ENCODE peak calls at places on chromosome 9, in ten cellular contexts. D is adrenal gland, J is tibial nerve, M is left lung, X is IMR-90, L is neural progenitor cell, P is right lobe of liver, C is PC-3, Y is breast epithelium, F is kidney. O is an unnamed sample.

GRCh38 chr9:134321957-134322741 is 4.1 kb upstream of the RXRA start:
- DNase-seq in X (no peak), D (peak), F (peak), C (no peak), Y (no peak), J (no peak), M (peak), P (peak), L (no peak), O (no peak)

GRCh38 chr9:132733133-132733815 is 63.0 kb downstream of the GTF3C4 start:
- DNase-seq in C (no peak), M (no peak), P (no peak), X (no peak), J (peak), D (no peak), F (no peak), Y (no peak), L (no peak), O (no peak)

GRCh38 chr9:108478431-108478837 is 377.4 kb downstream of the ACTL7B start:
- DNase-seq in J (peak), P (no peak), F (no peak), D (peak), X (peak), Y (no peak), C (peak), M (no peak), L (no peak), O (no peak)

GRCh38 chr9:89185980-89186379 is 7.4 kb upstream of the SHC3 start:
- DNase-seq in C (peak), M (no peak), F (no peak), P (no peak), J (no peak), X (peak), D (peak), L (peak), Y (no peak), O (no peak)

GRCh38 chr9:93900971-93901861 is 53.9 kb downstream of the BARX1 start:
- DNase-seq in Y (no peak), X (no peak), M (peak), C (no peak), J (no peak), P (no peak), D (no peak), F (no peak), L (no peak), O (no peak)

GRCh38 chr9:110030632-110031031 is 177.3 kb downstream of the C9orf152 start:
- DNase-seq in X (peak), Y (no peak), P (no peak), J (no peak), L (no peak), C (no peak), F (no peak), M (no peak), D (no peak), O (no peak)

GRCh38 chr9:13388157-13388556 is 108.7 kb upstream of the MPDZ start:
- DNase-seq in M (no peak), C (peak), L (no peak), P (no peak), D (peak), F (no peak), Y (no peak), X (no peak), J (no peak), O (no peak)

GRCh38 chr9:105244996-105245719 is 707 bp downstream of the SLC44A1 start:
- DNase-seq in J (no peak), Y (peak), X (no peak), C (peak), F (peak), D (peak), M (peak), P (peak), L (peak), O (peak)

GRCh38 chr9:116285320-116285719 is 131.7 kb downstream of the PAPPA start:
- DNase-seq in L (peak), X (no peak), C (no peak), J (no peak), P (no peak), Y (no peak), M (no peak), D (no peak), F (no peak), O (no peak)

GRCh38 chr9:19371942-19372341 is 8.1 kb downstream of the RPS6 start:
- DNase-seq in F (no peak), D (no peak), M (no peak), C (peak), Y (no peak), L (no peak), P (no peak), X (no peak), J (no peak), O (no peak)

GRCh38 chr9:129071526-129072131 is 9.3 kb upstream of the DOLPP1 start:
- DNase-seq in D (no peak), F (no peak), X (no peak), P (no peak), Y (no peak), J (no peak), L (peak), M (no peak), C (no peak), O (no peak)

GRCh38 chr9:4297151-4297794 is 2.6 kb downstream of the GLIS3 start:
- DNase-seq in F (peak), M (peak), D (peak), P (peak), Y (peak), J (peak), X (peak), L (peak), C (peak), O (peak)

GRCh38 chr9:76866689-76867088 is 39.2 kb downstream of the PRUNE2 start:
- DNase-seq in C (peak), L (no peak), J (no peak), Y (no peak), D (no peak), P (no peak), F (no peak), M (no peak), X (peak), O (no peak)

GRCh38 chr9:100714372-100715099 is 136.7 kb downstream of the CAVIN4 start:
- DNase-seq in X (peak), F (no peak), Y (peak), L (peak), P (peak), J (peak), M (no peak), D (peak), C (peak), O (peak)

GRCh38 chr9:33220681-33221567 is 19.0 kb upstream of the SPINK4 start:
- DNase-seq in D (peak), P (peak), M (peak), J (no peak), F (no peak), L (no peak), C (no peak), Y (no peak), X (no peak), O (no peak)

GRCh38 chr9:85425153-85425611 is 316.6 kb downstream of the AGTPBP1 start:
- DNase-seq in L (peak), P (peak), M (peak), J (peak), X (no peak), F (peak), D (peak), C (peak), Y (no peak), O (peak)

GRCh38 chr9:99140685-99141314 is 35.9 kb downstream of the TGFBR1 start:
- DNase-seq in J (peak), L (peak), Y (no peak), D (peak), P (no peak), C (peak), F (no peak), X (peak), M (no peak), O (no peak)

GRCh38 chr9:137308102-137308619 is 6.1 kb upstream of the NRARP start:
- DNase-seq in L (peak), M (no peak), P (no peak), C (no peak), D (no peak), X (no peak), F (peak), J (no peak), Y (no peak), O (no peak)

GRCh38 chr9:126565336-126566128 is 48.2 kb upstream of the LMX1B start:
- DNase-seq in J (no peak), X (no peak), M (no peak), Y (no peak), F (no peak), P (no peak), L (no peak), C (no peak), D (no peak), O (no peak)
- TF ChIP-seq CTCF in J (no peak), X (no peak), M (no peak), Y (no peak), F (no peak), P (no peak), L (no peak), C (no peak), D (no peak), O (no peak)

DNA sequence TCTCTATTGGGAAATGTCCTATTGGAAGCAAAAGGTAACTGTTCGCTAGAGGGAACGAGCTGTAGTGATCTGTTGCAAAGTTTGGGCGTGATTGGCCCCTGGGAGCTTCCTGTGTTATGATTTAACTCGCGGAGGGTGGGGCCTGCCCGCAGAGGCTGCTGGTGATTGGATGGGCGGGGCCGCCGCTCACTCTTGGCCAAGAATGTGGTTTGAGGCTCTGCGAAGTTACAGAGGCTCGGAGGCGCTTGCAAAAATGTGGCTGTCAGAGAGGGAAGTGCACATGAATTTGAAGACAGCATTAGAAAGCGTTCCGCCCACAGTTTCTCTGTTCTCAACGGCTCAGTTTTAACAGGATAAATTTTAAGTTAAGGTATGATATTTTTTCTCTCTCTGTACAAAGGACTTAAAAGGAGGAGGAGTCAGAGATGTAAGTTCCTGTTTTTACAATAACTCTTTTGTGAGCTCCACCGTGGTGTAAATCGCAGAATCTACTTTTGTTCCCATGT is 46.9 kb downstream of the CNTRL start:
- DNase-seq in D (peak), X (peak), F (peak), L (peak), P (peak), J (peak), Y (peak), M (peak), C (peak), O (peak)
- TF ChIP-seq CTCF in D (peak), X (peak), F (peak), L (peak), P (peak), J (peak), Y (peak), M (peak), C (no peak), O (peak)

GRCh38 chr9:124757589-124757988 is 13.5 kb downstream of the NR6A1 start:
- DNase-seq in J (no peak), Y (no peak), F (no peak), P (no peak), M (no peak), D (no peak), X (no peak), C (no peak), L (no peak), O (no peak)

GRCh38 chr9:124755061-124755460 is 16.1 kb downstream of the NR6A1 start:
- DNase-seq in C (no peak), M (no peak), L (no peak), F (no peak), J (no peak), Y (no peak), D (no peak), X (no peak), P (no peak), O (no peak)

GRCh38 chr9:124756011-124756410 is 15.1 kb downstream of the NR6A1 start:
- DNase-seq in P (no peak), F (no peak), Y (no peak), D (no peak), J (no peak), C (no peak), X (no peak), L (no peak), M (no peak), O (no peak)

GRCh38 chr9:124752967-124753366 is 18.1 kb downstream of the NR6A1 start:
- DNase-seq in C (peak), D (no peak), L (no peak), M (no peak), J (no peak), X (peak), F (no peak), Y (no peak), P (no peak), O (no peak)

GRCh38 chr9:124754289-124754688 is 16.8 kb downstream of the NR6A1 start:
- DNase-seq in P (no peak), M (no peak), X (peak), F (no peak), J (no peak), L (no peak), C (peak), D (no peak), Y (no peak), O (no peak)
- TF ChIP-seq CTCF in P (peak), M (no peak), X (peak), F (no peak), J (no peak), L (peak), C (peak), D (no peak), Y (no peak), O (peak)

DNA sequence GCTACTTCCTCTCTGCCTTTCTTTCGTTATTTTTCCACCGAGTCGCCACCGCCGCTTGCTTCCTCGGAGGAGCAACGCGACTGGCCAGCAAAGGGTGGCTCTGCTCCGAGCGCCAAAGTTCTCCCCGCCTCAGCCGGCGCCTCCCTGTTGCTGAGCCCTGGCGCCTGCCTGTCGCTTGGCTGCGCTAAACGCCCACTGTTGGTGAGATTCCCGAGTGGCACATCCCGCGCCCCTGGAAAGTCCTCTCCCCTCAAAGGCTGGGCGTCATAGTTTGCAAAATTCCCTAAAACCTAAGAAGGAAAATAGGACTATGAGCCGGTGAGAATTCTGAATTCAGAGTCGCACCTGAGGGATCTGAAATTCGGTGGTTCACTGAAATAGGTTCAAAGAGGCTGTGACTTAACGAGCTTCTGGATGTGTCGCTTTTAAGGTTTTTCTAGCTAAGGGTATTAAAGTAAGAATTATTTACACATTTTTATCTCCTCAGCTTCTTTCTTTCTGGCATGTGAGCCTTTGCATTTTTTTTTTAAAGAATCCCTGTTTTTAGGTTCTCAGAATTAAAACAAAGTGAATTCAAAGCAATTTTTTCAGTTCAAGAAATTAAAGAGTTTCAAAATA is at the start of gene GRIN3A:
- DNase-seq in L (peak), F (peak), D (no peak), X (no peak), M (peak), J (no peak), Y (no peak), P (peak), C (no peak), O (peak)
- TF ChIP-seq CTCF in L (peak), F (peak), D (no peak), X (no peak), M (no peak), J (no peak), Y (no peak), P (peak), C (no peak), O (peak)

DNA sequence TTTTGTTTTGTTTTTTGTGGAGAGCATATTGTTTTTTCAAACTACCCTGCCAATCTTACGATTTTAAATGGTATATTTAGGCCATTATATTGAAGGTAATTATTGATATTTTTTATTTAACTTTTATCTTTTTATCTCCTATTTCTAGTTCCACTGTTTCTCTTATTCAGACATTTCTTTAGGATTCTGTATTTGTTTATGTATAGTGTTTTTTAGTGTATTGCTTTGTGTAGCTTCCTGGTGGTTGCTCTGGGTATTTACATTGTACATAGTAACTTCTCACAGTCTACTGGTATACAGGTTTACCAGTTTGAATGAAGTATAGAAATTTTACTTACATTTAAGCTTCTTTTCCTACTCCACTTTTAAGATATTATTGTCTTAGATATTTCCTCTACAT is 63.2 kb downstream of the ERCC6L2 start:
- DNase-seq in D (no peak), F (no peak), X (no peak), C (no peak), P (no peak), J (no peak), L (no peak), M (no peak), Y (no peak), O (no peak)
- TF ChIP-seq CTCF in D (no peak), F (no peak), X (no peak), C (no peak), P (peak), J (no peak), L (no peak), M (peak), Y (no peak), O (no peak)